ENCODE peak calls at places on chromosome 11, in five cellular contexts. F is stimulated activated CD8-positive, alpha-beta memory T cell treated with anti-CD3 and anti-CD28 coated beads, Interleukin-2, amount 100 ng/mL, for 48 hours; G is A172; R is T-helper 1 cell; N is Calu3. Y is an unnamed sample.

GRCh38 chr11:117281159-117281558 is 10.0 kb upstream of the BACE1-AS start:
- DNase-seq in R (no peak), F (no peak), G (peak; percentile 88), N (no peak), Y (no peak)

GRCh38 chr11:12316432-12316831 is 60.9 kb upstream of the PARVA start:
- DNase-seq in F (no peak), R (no peak), N (no peak), G (no peak), Y (no peak)

GRCh38 chr11:88555018-88555828 is 217.7 kb upstream of the CTSC start:
- DNase-seq in F (no peak), N (peak; percentile 32), G (peak; percentile 92), R (no peak), Y (no peak)

GRCh38 chr11:111426615-111427014 is 47.5 kb upstream of the POU2AF1 start:
- DNase-seq in G (no peak), F (no peak), N (no peak), R (no peak), Y (peak; percentile 86)

GRCh38 chr11:129291556-129291955 is 84.1 kb upstream of the BARX2 start:
- DNase-seq in G (no peak), N (no peak), R (no peak), F (no peak), Y (no peak)

GRCh38 chr11:27209562-27210005 is 153.4 kb downstream of the CCDC34 start:
- DNase-seq in F (no peak), N (peak; percentile 81), R (no peak), G (peak; percentile 99), Y (peak; percentile 83)

GRCh38 chr11:102110761-102111010 is 439 bp downstream of the YAP1 start:
- DNase-seq in R (peak; percentile 11), N (no peak), G (no peak), F (no peak), Y (no peak)

GRCh38 chr11:77959434-77959833 is 35.0 kb downstream of the INTS4 start:
- DNase-seq in R (no peak), G (no peak), F (no peak), N (no peak), Y (no peak)

GRCh38 chr11:57359896-57360690 is 20.9 kb downstream of the PRG3 start:
- DNase-seq in G (no peak), F (no peak), R (no peak), N (no peak), Y (no peak)

GRCh38 chr11:118003021-118003423 is 16.8 kb downstream of the IL10RA start:
- DNase-seq in G (no peak), R (no peak), N (no peak), F (no peak), Y (no peak)

GRCh38 chr11:97722065-97722464 is 1298.7 kb upstream of the CNTN5 start:
- DNase-seq in G (peak; percentile 89), F (no peak), R (no peak), N (no peak), Y (no peak)

GRCh38 chr11:64916040-64916847 is 765 bp downstream of the ATG2A start:
- DNase-seq in N (peak; percentile 33), G (peak; percentile 42), F (no peak), R (peak; percentile 14), Y (no peak)

GRCh38 chr11:65791719-65792213 is 4.9 kb downstream of the OVOL1 start:
- DNase-seq in G (no peak), R (no peak), F (peak; percentile 43), N (peak; percentile 76), Y (peak; percentile 72)

GRCh38 chr11:26331911-26332571 is at the start of gene ANO3:
- DNase-seq in F (no peak), R (no peak), G (peak; percentile 11), N (peak; percentile 88), Y (peak; percentile 26)

GRCh38 chr11:80028998-80029397 is 588.2 kb upstream of the TENM4 start:
- DNase-seq in R (no peak), N (no peak), F (no peak), G (no peak), Y (no peak)

GRCh38 chr11:77672276-77672675 is 34.7 kb upstream of the CLNS1A start:
- DNase-seq in G (peak; percentile 98), N (no peak), F (no peak), R (no peak), Y (no peak)

GRCh38 chr11:95412074-95412473 is 181.1 kb upstream of the SESN3 start:
- DNase-seq in N (no peak), R (no peak), G (no peak), F (no peak), Y (no peak)

GRCh38 chr11:27698872-27699241 is 1.4 kb downstream of the BDNF start:
- DNase-seq in F (peak; percentile 71), R (no peak), N (peak; percentile 92), G (peak; percentile 95), Y (peak; percentile 60)

GRCh38 chr11:71436861-71437260 is 11.3 kb downstream of the DHCR7 start:
- DNase-seq in G (no peak), F (no peak), R (no peak), N (no peak), Y (no peak)

GRCh38 chr11:72625746-72626636 is 48.2 kb downstream of the PDE2A start:
- DNase-seq in R (no peak), G (no peak), F (no peak), N (no peak), Y (peak; percentile 58)

GRCh38 chr11:122202161-122202950 is 86.3 kb upstream of the BLID start:
- DNase-seq in N (no peak), G (no peak), F (no peak), R (no peak), Y (no peak)

GRCh38 chr11:3623126-3623525 is 18.7 kb downstream of the ART5 start:
- DNase-seq in N (no peak), G (no peak), R (no peak), F (no peak), Y (no peak)

GRCh38 chr11:34653851-34654490 is 33.1 kb downstream of the EHF start:
- DNase-seq in N (peak; percentile 82), G (peak; percentile 95), R (no peak), F (no peak), Y (peak; percentile 35)

GRCh38 chr11:70482529-70482917 is 84.2 kb downstream of the CTTN start:
- DNase-seq in R (no peak), G (no peak), F (no peak), N (no peak), Y (no peak)

GRCh38 chr11:94473177-94473799 is 20.4 kb downstream of the MRE11 start:
- DNase-seq in N (no peak), R (no peak), G (no peak), F (no peak), Y (no peak)

GRCh38 chr11:62614275-62614674 is 1.2 kb downstream of the ROM1 start:
- DNase-seq in G (peak; percentile 54), F (peak; percentile 32), R (no peak), N (peak; percentile 50), Y (no peak)

GRCh38 chr11:82577246-82577645 is 156.4 kb downstream of the FAM181B start:
- DNase-seq in N (no peak), G (no peak), R (no peak), F (no peak), Y (no peak)

GRCh38 chr11:3840870-3841425 is at the start of gene RHOG:
- DNase-seq in R (peak; percentile 56), G (peak; percentile 82), F (peak; percentile 87), N (peak; percentile 70), Y (no peak)

GRCh38 chr11:82494988-82495432 is 238.7 kb downstream of the FAM181B start:
- DNase-seq in R (no peak), F (no peak), G (no peak), N (no peak), Y (no peak)

GRCh38 chr11:97454988-97455387 is 1065.2 kb downstream of the JRKL start:
- DNase-seq in N (no peak), F (no peak), R (no peak), G (peak; percentile 4), Y (no peak)

GRCh38 chr11:65625628-65626342 is 10.2 kb downstream of the PCNX3 start:
- DNase-seq in F (no peak), G (no peak), N (peak; percentile 34), R (no peak), Y (no peak)

GRCh38 chr11:119370486-119371046 is 10.9 kb downstream of the USP2 start:
- DNase-seq in F (no peak), R (no peak), N (no peak), G (no peak), Y (no peak)

GRCh38 chr11:132858203-132858602 is 674.1 kb downstream of the OPCML start:
- DNase-seq in R (no peak), G (no peak), N (no peak), F (no peak), Y (no peak)

GRCh38 chr11:58907780-58908179 is 31.5 kb upstream of the GLYATL1 start:
- DNase-seq in F (no peak), R (no peak), N (no peak), G (no peak), Y (no peak)

GRCh38 chr11:46345881-46346484 is 1.3 kb upstream of the DGKZ start:
- DNase-seq in G (no peak), F (no peak), N (no peak), R (no peak), Y (no peak)

GRCh38 chr11:2207773-2208621 is 36.4 kb upstream of the TH start:
- DNase-seq in R (no peak), G (no peak), N (no peak), F (no peak), Y (no peak)

GRCh38 chr11:848988-849824 is 6.6 kb downstream of the TSPAN4 start:
- DNase-seq in F (no peak), G (no peak), R (no peak), N (no peak), Y (no peak)

GRCh38 chr11:99739464-99740089 is 718.8 kb downstream of the CNTN5 start:
- DNase-seq in G (peak; percentile 22), N (peak; percentile 21), F (no peak), R (no peak), Y (no peak)

GRCh38 chr11:32434116-32434386 is 1.3 kb downstream of the WT1 start:
- DNase-seq in G (no peak), N (no peak), F (no peak), R (no peak), Y (no peak)